ENCODE peak calls at places on chromosomes 1 and 21, in ten cellular contexts. L is EL; U is iris pigment epithelial cell; H is occipital lobe; W is hepatocyte; M is iPS-NIHi11; C is T follicular helper cell; D is progenitor cell of endocrine pancreas; N is stimulated activated naive CD4-positive, alpha-beta T cell; F is stimulated activated CD8-positive, alpha-beta memory T cell treated with anti-CD3 and anti-CD28 coated beads, Interleukin-15, amount 100 ng/mL, for 24 hours. Y is an unnamed sample.

GRCh38 chr21:33411949-33412430 is 8.8 kb downstream of the IFNGR2 start:
- DNase-seq in L (no peak), U (no peak), H (no peak), W (peak), M (no peak), C (no peak), D (no peak), N (no peak), F (no peak), Y (no peak)

GRCh38 chr1:19480282-19480681 is 5.1 kb downstream of the CAPZB start:
- DNase-seq in L (no peak), U (no peak), H (no peak), W (no peak), M (no peak), C (no peak), D (no peak), N (no peak), F (no peak), Y (no peak)

GRCh38 chr1:232038704-232039103 is 412.1 kb downstream of the DISC1 start:
- DNase-seq in L (no peak), U (no peak), H (no peak), W (no peak), M (no peak), C (no peak), D (no peak), N (no peak), F (no peak), Y (no peak)

GRCh38 chr1:213519098-213519497 is 468.1 kb downstream of the RPS6KC1 start:
- DNase-seq in L (no peak), U (no peak), H (no peak), W (peak), M (no peak), C (no peak), D (no peak), N (no peak), F (no peak), Y (no peak)

GRCh38 chr1:116167625-116168276 is 56.6 kb downstream of the MAB21L3 start:
- DNase-seq in L (peak), U (peak), H (no peak), W (peak), M (peak), C (no peak), D (peak), N (peak), F (no peak), Y (no peak)

GRCh38 chr1:3922201-3922725 is 22.2 kb upstream of the C1orf174 start:
- DNase-seq in L (no peak), U (no peak), H (no peak), W (no peak), M (no peak), C (no peak), D (no peak), N (no peak), F (no peak), Y (no peak)

GRCh38 chr1:244065063-244065788 is 14.1 kb downstream of the ZBTB18 start:
- DNase-seq in L (no peak), U (no peak), H (no peak), W (peak), M (no peak), C (no peak), D (no peak), N (no peak), F (no peak), Y (no peak)

GRCh38 chr1:15038232-15039016 is 115.1 kb upstream of the TMEM51 start:
- DNase-seq in L (peak), U (peak), H (no peak), W (peak), M (peak), C (no peak), D (no peak), N (no peak), F (no peak), Y (no peak)

GRCh38 chr1:161190962-161191521 is 7.8 kb downstream of the ADAMTS4 start:
- DNase-seq in L (no peak), U (no peak), H (no peak), W (no peak), M (no peak), C (no peak), D (no peak), N (no peak), F (no peak), Y (peak)

GRCh38 chr1:204647114-204647804 is 38.3 kb downstream of the LRRN2 start:
- DNase-seq in L (peak), U (peak), H (no peak), W (peak), M (peak), C (no peak), D (no peak), N (no peak), F (no peak), Y (no peak)

GRCh38 chr1:38046333-38046883 is at the start of gene POU3F1:
- DNase-seq in L (no peak), U (no peak), H (no peak), W (no peak), M (no peak), C (no peak), D (no peak), N (peak), F (no peak), Y (no peak)

GRCh38 chr1:116465845-116466685 is 93.0 kb downstream of the ATP1A1 start:
- DNase-seq in L (no peak), U (no peak), H (no peak), W (peak), M (no peak), C (no peak), D (no peak), N (no peak), F (no peak), Y (no peak)

GRCh38 chr1:185896863-185897262 is 162.7 kb downstream of the HMCN1 start:
- DNase-seq in L (no peak), U (peak), H (no peak), W (no peak), M (no peak), C (no peak), D (no peak), N (no peak), F (no peak), Y (no peak)

GRCh38 chr21:45302082-45303061 is 14.7 kb upstream of the POFUT2 start:
- DNase-seq in L (no peak), U (peak), H (no peak), W (no peak), M (no peak), C (peak), D (no peak), N (peak), F (no peak), Y (no peak)

GRCh38 chr1:233364695-233365539 is 37.4 kb downstream of the MAP3K21 start:
- DNase-seq in L (peak), U (peak), H (no peak), W (no peak), M (no peak), C (no peak), D (no peak), N (no peak), F (no peak), Y (no peak)

GRCh38 chr1:210944255-210944654 is 189.7 kb downstream of the KCNH1 start:
- DNase-seq in L (no peak), U (no peak), H (no peak), W (no peak), M (no peak), C (no peak), D (no peak), N (no peak), F (no peak), Y (no peak)

GRCh38 chr1:179867493-179868330 is 9.9 kb downstream of the TOR1AIP2 start:
- DNase-seq in L (peak), U (peak), H (no peak), W (peak), M (peak), C (peak), D (peak), N (peak), F (no peak), Y (no peak)

GRCh38 chr1:202240956-202241355 is 47.4 kb downstream of the LGR6 start:
- DNase-seq in L (no peak), U (no peak), H (no peak), W (no peak), M (no peak), C (no peak), D (no peak), N (no peak), F (no peak), Y (no peak)

GRCh38 chr1:210828996-210829596 is 304.9 kb downstream of the KCNH1 start:
- DNase-seq in L (peak), U (no peak), H (no peak), W (no peak), M (no peak), C (no peak), D (no peak), N (no peak), F (no peak), Y (no peak)

GRCh38 chr1:39348278-39348677 is 143.2 kb upstream of the BMP8A start:
- DNase-seq in L (no peak), U (no peak), H (no peak), W (no peak), M (no peak), C (no peak), D (no peak), N (no peak), F (no peak), Y (no peak)

GRCh38 chr1:47189844-47190562 is at the start of gene PDZK1IP1:
- DNase-seq in L (peak), U (peak), H (no peak), W (peak), M (peak), C (no peak), D (peak), N (no peak), F (no peak), Y (peak)

GRCh38 chr1:46401964-46402626 is 8.0 kb downstream of the FAAH start:
- DNase-seq in L (peak), U (peak), H (peak), W (peak), M (peak), C (no peak), D (peak), N (no peak), F (no peak), Y (peak)

GRCh38 chr1:209884249-209884648 is 53.8 kb upstream of the SYT14 start:
- DNase-seq in L (peak), U (peak), H (no peak), W (no peak), M (no peak), C (no peak), D (no peak), N (no peak), F (no peak), Y (no peak)

GRCh38 chr1:244796719-244797406 is 38.6 kb upstream of the COX20 start:
- DNase-seq in L (peak), U (peak), H (no peak), W (peak), M (peak), C (peak), D (peak), N (peak), F (no peak), Y (peak)

GRCh38 chr1:94209425-94209824 is 28.0 kb downstream of the ARHGAP29 start:
- DNase-seq in L (peak), U (peak), H (no peak), W (no peak), M (no peak), C (no peak), D (no peak), N (no peak), F (no peak), Y (no peak)

GRCh38 chr1:175157200-175157599 is 35.4 kb downstream of the KIAA0040 start:
- DNase-seq in L (no peak), U (no peak), H (no peak), W (no peak), M (no peak), C (no peak), D (no peak), N (no peak), F (no peak), Y (no peak)

GRCh38 chr1:28646040-28646439 is 2.4 kb upstream of the RNU11 start:
- DNase-seq in L (peak), U (peak), H (no peak), W (peak), M (no peak), C (no peak), D (no peak), N (no peak), F (no peak), Y (no peak)

GRCh38 chr1:30417001-30417700 is 306.2 kb downstream of the MATN1 start:
- DNase-seq in L (no peak), U (no peak), H (no peak), W (no peak), M (peak), C (no peak), D (no peak), N (no peak), F (no peak), Y (no peak)

GRCh38 chr21:14989359-14989758 is 75.4 kb downstream of the NRIP1 start:
- DNase-seq in L (peak), U (peak), H (no peak), W (no peak), M (no peak), C (no peak), D (no peak), N (no peak), F (no peak), Y (no peak)

GRCh38 chr1:94757931-94758330 is 62.2 kb upstream of the SLC44A3 start:
- DNase-seq in L (no peak), U (peak), H (no peak), W (no peak), M (peak), C (no peak), D (no peak), N (no peak), F (no peak), Y (no peak)

GRCh38 chr1:205920159-205920558 is 23.1 kb downstream of the SLC26A9 start:
- DNase-seq in L (no peak), U (no peak), H (no peak), W (no peak), M (no peak), C (no peak), D (no peak), N (no peak), F (no peak), Y (no peak)

GRCh38 chr1:33163621-33164071 is 18.2 kb downstream of the TRIM62 start:
- DNase-seq in L (peak), U (peak), H (no peak), W (no peak), M (peak), C (no peak), D (no peak), N (no peak), F (no peak), Y (no peak)

GRCh38 chr1:9078949-9079500 is 9.6 kb upstream of the SLC2A5 start:
- DNase-seq in L (no peak), U (no peak), H (no peak), W (peak), M (no peak), C (no peak), D (no peak), N (no peak), F (no peak), Y (no peak)

GRCh38 chr1:14352897-14353296 is 245.6 kb upstream of the KAZN start:
- DNase-seq in L (no peak), U (no peak), H (no peak), W (no peak), M (no peak), C (no peak), D (no peak), N (no peak), F (no peak), Y (no peak)

GRCh38 chr1:46508760-46509159 is 19.1 kb downstream of the DMBX1 start:
- DNase-seq in L (peak), U (peak), H (no peak), W (no peak), M (no peak), C (no peak), D (no peak), N (no peak), F (no peak), Y (no peak)

GRCh38 chr1:36119451-36119850 is 5.6 kb downstream of the COL8A2 start:
- DNase-seq in L (no peak), U (no peak), H (no peak), W (no peak), M (no peak), C (no peak), D (no peak), N (no peak), F (no peak), Y (no peak)

GRCh38 chr1:244948416-244948815 is 84.1 kb upstream of the HNRNPU start:
- DNase-seq in L (no peak), U (no peak), H (no peak), W (no peak), M (no peak), C (no peak), D (no peak), N (no peak), F (no peak), Y (no peak)

GRCh38 chr1:78370779-78371482 is 119.8 kb upstream of the PTGFR start:
- DNase-seq in L (peak), U (peak), H (no peak), W (no peak), M (no peak), C (no peak), D (no peak), N (no peak), F (no peak), Y (no peak)